ENCODE peak calls at places on chromosome 15, in six cellular contexts. L is right lobe of liver, M is fibroblast of pulmonary artery, G is psoas muscle, J is endothelial cell of umbilical vein, K is bronchial epithelial cell. U is an unnamed sample.

GRCh38 chr15:75625542-75626347 is at the start of gene SNUPN:
- DNase-seq in M (peak; percentile 92), L (peak; percentile 97), G (peak; percentile 95), J (peak; percentile 89), K (peak; percentile 71), U (peak; percentile 97)

GRCh38 chr15:67076147-67076843 is 10.9 kb downstream of the SMAD3 start:
- DNase-seq in L (no peak), G (peak; percentile 46), J (peak; percentile 95), M (peak; percentile 86), K (peak; percentile 90), U (no peak)

GRCh38 chr15:99562238-99562637 is 3.5 kb upstream of the MEF2A start:
- DNase-seq in J (no peak), K (no peak), M (no peak), L (no peak), G (no peak), U (no peak)

GRCh38 chr15:38516636-38517035 is 48.0 kb downstream of the RASGRP1 start:
- DNase-seq in G (no peak), M (no peak), L (no peak), J (no peak), K (no peak), U (no peak)

GRCh38 chr15:70504305-70504951 is 258.9 kb downstream of the UACA start:
- DNase-seq in M (peak; percentile 69), G (peak; percentile 71), L (no peak), K (peak; percentile 52), J (no peak), U (peak; percentile 79)

GRCh38 chr15:67133738-67134576 is 68.6 kb downstream of the SMAD3 start:
- DNase-seq in M (peak; percentile 59), L (no peak), K (peak; percentile 56), G (no peak), J (peak; percentile 88), U (no peak)

GRCh38 chr15:43278869-43279268 is 12.1 kb upstream of the TGM5 start:
- DNase-seq in L (no peak), K (no peak), M (no peak), J (no peak), G (no peak), U (no peak)

GRCh38 chr15:43514241-43515057 is 3.0 kb upstream of the MAP1A start:
- DNase-seq in L (no peak), J (peak; percentile 30), K (no peak), M (peak; percentile 26), G (peak; percentile 73), U (no peak)

GRCh38 chr15:78808550-78808949 is 2.7 kb downstream of the ADAMTS7 start:
- DNase-seq in L (no peak), M (peak; percentile 59), K (peak; percentile 14), J (peak; percentile 37), G (no peak), U (no peak)
- TF ChIP-seq CTCF in L (peak; percentile 43), M (peak; percentile 57), K (peak; percentile 44), J (peak; percentile 63), G (no peak), U (peak; percentile 77)

DNA sequence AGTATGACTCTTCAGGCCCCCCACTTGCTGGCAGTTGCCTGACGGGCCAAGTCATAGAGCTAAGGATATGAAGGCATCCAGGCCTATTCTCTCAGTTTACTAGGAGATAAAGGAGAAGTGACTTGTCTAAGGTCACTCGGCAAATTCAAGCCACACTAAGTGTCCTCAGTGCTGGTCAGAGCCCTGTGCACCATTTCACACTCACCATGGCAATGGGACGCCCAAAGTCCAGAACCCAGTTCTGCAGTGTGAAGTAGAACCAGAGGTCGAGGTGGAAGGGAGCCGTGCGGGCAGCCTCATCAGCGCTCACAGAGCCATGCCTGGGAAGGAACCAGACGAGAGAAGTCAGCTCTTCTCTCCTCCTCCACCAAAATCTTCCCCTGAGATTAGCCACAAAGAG is 11.2 kb downstream of the CLN6 start:
- DNase-seq in J (no peak), G (no peak), K (no peak), L (no peak), M (no peak), U (peak; percentile 26)
- TF ChIP-seq CTCF in J (no peak), G (no peak), K (no peak), L (no peak), M (no peak), U (no peak)

DNA sequence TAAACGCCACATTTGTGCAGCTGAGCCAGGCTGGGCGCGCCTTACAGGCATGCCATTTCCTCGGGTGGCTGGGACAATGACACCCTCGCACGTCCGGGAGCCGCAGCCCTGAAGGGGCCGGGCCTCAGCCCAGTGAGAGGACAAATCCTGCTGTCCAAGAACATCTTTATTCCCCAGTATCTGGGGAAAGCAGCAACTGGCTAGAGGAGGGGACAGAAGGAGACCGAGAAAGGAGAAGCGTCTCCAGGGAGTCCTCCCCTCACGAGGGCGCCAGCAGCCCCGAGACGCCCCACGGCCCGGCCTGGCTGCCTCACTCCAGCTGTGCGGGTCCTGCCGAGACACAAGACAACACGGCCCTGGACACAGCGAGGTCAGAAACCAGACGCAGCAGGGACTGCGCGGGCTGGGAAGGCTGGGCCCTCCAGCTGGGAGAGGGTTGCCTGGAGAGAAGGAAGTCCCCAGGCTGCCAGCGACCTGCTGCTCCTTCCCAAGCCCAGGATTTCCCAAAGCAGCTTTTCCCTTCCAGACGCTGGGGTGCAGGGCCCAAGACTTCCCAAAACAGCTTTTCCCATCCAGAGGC is 130.2 kb downstream of the CHSY1 start:
- DNase-seq in G (peak; percentile 76), K (no peak), M (peak; percentile 69), L (peak; percentile 79), J (peak; percentile 78), U (no peak)
- TF ChIP-seq CTCF in G (peak; percentile 39), K (peak; percentile 46), M (peak; percentile 37), L (peak; percentile 23), J (peak; percentile 28), U (peak; percentile 69)

DNA sequence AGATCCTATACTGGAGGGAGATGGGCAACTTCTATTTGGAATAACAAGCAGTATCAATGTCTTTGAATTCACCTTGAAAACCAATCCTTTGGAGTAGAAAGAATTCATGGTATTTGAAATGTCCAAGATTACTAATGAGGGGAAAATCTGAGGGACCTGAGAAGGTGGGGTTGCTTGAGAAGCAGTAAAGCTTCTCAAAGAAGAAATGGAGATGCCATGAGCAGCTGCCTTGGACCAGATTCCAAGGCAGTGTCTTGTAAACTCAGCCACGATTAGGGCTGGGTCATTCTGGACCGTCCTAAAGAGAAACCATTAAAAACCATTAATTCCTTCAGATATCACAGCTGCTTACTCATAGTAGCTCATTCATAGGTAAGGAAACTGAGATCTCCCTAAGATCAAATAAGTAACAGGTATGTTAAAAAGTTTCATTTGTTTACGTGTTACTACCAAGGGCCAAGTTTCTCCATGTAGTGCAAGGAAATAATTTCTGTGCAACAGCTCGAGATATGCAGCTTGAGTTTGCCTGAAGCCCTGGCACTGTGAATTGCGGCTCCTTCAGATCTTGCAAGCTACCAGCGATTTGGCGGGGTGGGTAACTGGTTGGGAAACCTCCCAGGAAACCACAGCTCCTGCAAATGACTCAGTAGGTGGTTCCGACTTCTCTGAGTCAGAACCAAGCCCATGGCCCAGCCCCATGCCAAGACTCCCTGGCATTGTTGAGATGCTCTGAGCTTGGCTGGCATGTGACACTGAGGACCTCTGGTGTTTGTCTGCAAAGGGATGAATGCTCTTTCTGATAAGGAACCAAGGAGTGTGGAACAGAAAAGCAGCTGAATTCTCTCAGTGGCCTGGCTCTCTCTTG is 296.8 kb downstream of the RORA start:
- DNase-seq in M (peak; percentile 61), J (no peak), G (peak; percentile 79), L (no peak), K (peak; percentile 95), U (no peak)
- TF ChIP-seq CTCF in M (no peak), J (no peak), G (peak; percentile 60), L (peak; percentile 18), K (peak; percentile 83), U (peak; percentile 35)

GRCh38 chr15:63503739-63504246 is 600 bp upstream of the USP3 start:
- DNase-seq in J (peak; percentile 85), M (peak; percentile 90), L (peak; percentile 80), G (peak; percentile 74), K (peak; percentile 95), U (no peak)
- TF ChIP-seq CTCF in J (no peak), M (no peak), L (no peak), G (no peak), K (no peak), U (no peak)

U was measured in chondrocyte.